ENCODE peak calls at places on chromosomes 5 and 9, in four cellular contexts. O, J, U and Y are unnamed samples.

GRCh38 chr5:147752666-147753290 is 29.8 kb downstream of the JAKMIP2 start:
- DNase-seq in U (no peak), J (no peak), O (no peak), Y (no peak)

GRCh38 chr5:178387856-178388190 is 155.2 kb upstream of the PHYKPL start:
- DNase-seq in U (no peak), O (no peak), J (no peak), Y (peak)

GRCh38 chr9:38358390-38359296 is 33.9 kb upstream of the ALDH1B1 start:
- DNase-seq in J (no peak), U (no peak), O (no peak), Y (no peak)

GRCh38 chr9:131826966-131827525 is 87.2 kb upstream of the RAPGEF1 start:
- DNase-seq in J (no peak), O (no peak), U (no peak), Y (no peak)

GRCh38 chr9:136312436-136312835 is 8.5 kb upstream of the CCDC187 start:
- DNase-seq in J (peak), U (no peak), O (no peak), Y (no peak)

GRCh38 chr5:137752873-137753226 is 1.3 kb downstream of the HNRNPA0 start:
- DNase-seq in J (no peak), U (no peak), O (no peak), Y (no peak)

GRCh38 chr5:122078116-122078865 is at the start of gene LOX:
- DNase-seq in J (no peak), O (no peak), U (no peak), Y (peak)

GRCh38 chr9:129266536-129266935 is 88.5 kb upstream of the IER5L start:
- DNase-seq in U (no peak), J (no peak), O (no peak), Y (no peak)

GRCh38 chr9:70003786-70004185 is 39.9 kb upstream of the MAMDC2 start:
- DNase-seq in O (no peak), U (no peak), J (no peak), Y (no peak)

GRCh38 chr5:35030426-35030825 is 17.3 kb downstream of the AGXT2 start:
- DNase-seq in J (no peak), U (no peak), O (no peak), Y (no peak)

GRCh38 chr5:96752341-96753016 is 55.3 kb downstream of the ERAP1 start:
- DNase-seq in O (no peak), J (no peak), U (no peak), Y (no peak)

GRCh38 chr5:78519198-78519941 is 129.2 kb downstream of the LHFPL2 start:
- DNase-seq in J (no peak), O (no peak), U (no peak), Y (no peak)

GRCh38 chr5:113223831-113224604 is 210.8 kb downstream of the TSSK1B start:
- DNase-seq in J (no peak), O (no peak), U (no peak), Y (no peak)

GRCh38 chr5:14190194-14191164 is 47.3 kb downstream of the TRIO start:
- DNase-seq in O (no peak), J (no peak), U (no peak), Y (no peak)